ENCODE peak calls at places on chromosomes 12 and 14, in eight cellular contexts. Z is fibroblast of lung, M is vagina, C is pancreas, I is brain microvascular endothelial cell, T is heart right ventricle, X is ovary, O is IMR-90. A is an unnamed sample.

GRCh38 chr12:88058719-88059077 is 29.5 kb upstream of the C12orf50 start:
- DNase-seq in I (no peak), M (no peak), Z (no peak), X (no peak), T (no peak), O (no peak), C (no peak), A (no peak)

GRCh38 chr14:101843665-101844064 is 82.2 kb downstream of the PPP2R5C start:
- DNase-seq in I (no peak), T (no peak), C (no peak), X (no peak), O (no peak), Z (peak), M (no peak), A (no peak)

GRCh38 chr12:52203126-52203921 is 11.5 kb upstream of the KRT80 start:
- DNase-seq in C (peak), M (no peak), O (peak), X (peak), Z (peak), T (peak), I (peak), A (peak)

GRCh38 chr12:130669205-130669557 is 46.9 kb downstream of the RIMBP2 start:
- DNase-seq in Z (no peak), O (no peak), M (no peak), X (no peak), T (no peak), I (no peak), C (no peak), A (no peak)

GRCh38 chr14:31927348-31927826 is 149.7 kb upstream of the ARHGAP5 start:
- DNase-seq in I (peak), M (no peak), Z (peak), T (peak), O (peak), C (no peak), X (peak), A (peak)

GRCh38 chr12:24014853-24015590 is 65.6 kb upstream of the SOX5 start:
- DNase-seq in T (no peak), Z (no peak), M (no peak), X (no peak), C (no peak), I (no peak), O (no peak), A (no peak)

GRCh38 chr14:27553820-27554219 is 956.0 kb upstream of the NOVA1 start:
- DNase-seq in M (no peak), C (no peak), T (no peak), X (no peak), Z (peak), I (no peak), O (no peak), A (no peak)

GRCh38 chr12:93609281-93610192 is 37.1 kb downstream of the SOCS2 start:
- DNase-seq in I (no peak), T (no peak), M (no peak), C (no peak), Z (no peak), X (no peak), O (no peak), A (peak)

GRCh38 chr14:21356511-21356910 is 27.3 kb downstream of the SUPT16H start:
- DNase-seq in I (no peak), C (no peak), Z (no peak), O (no peak), X (no peak), M (no peak), T (no peak), A (no peak)

GRCh38 chr12:65333649-65334048 is 55.2 kb downstream of the MSRB3 start:
- DNase-seq in T (no peak), X (no peak), Z (no peak), I (no peak), O (no peak), C (no peak), M (no peak), A (no peak)

GRCh38 chr12:84502907-84503787 is 409.5 kb downstream of the SLC6A15 start:
- DNase-seq in X (no peak), M (no peak), T (peak), C (peak), O (peak), Z (peak), I (peak), A (peak)

GRCh38 chr12:49838973-49839633 is 3.8 kb downstream of the BCDIN3D start:
- DNase-seq in X (no peak), M (no peak), I (peak), O (peak), T (no peak), C (no peak), Z (peak), A (peak)

GRCh38 chr12:20798561-20798960 is 11.9 kb upstream of the SLCO1B3 start:
- DNase-seq in I (peak), X (no peak), O (no peak), C (no peak), Z (no peak), M (no peak), T (no peak), A (no peak)

GRCh38 chr14:88036422-88036821 is 31.5 kb downstream of the GPR65 start:
- DNase-seq in O (no peak), M (no peak), I (no peak), T (no peak), X (no peak), Z (no peak), C (no peak), A (no peak)

GRCh38 chr12:50088577-50089335 is 3.6 kb downstream of the SMARCD1 start:
- DNase-seq in C (no peak), X (no peak), I (peak), T (peak), M (no peak), O (peak), Z (peak), A (peak)

GRCh38 chr14:37198907-37199306 is 1.2 kb downstream of the MIPOL1 start:
- DNase-seq in T (no peak), X (no peak), C (no peak), Z (no peak), I (no peak), M (no peak), O (no peak), A (no peak)
- H3K4me3 ChIP-seq in T (peak), X (no peak), C (no peak), Z (peak), I (no peak), M (peak), O (no peak), A (no peak)

GRCh38 chr14:104975481-104976197 is 2.5 kb downstream of the AHNAK2 start:
- DNase-seq in O (no peak), C (no peak), Z (no peak), I (no peak), T (no peak), X (no peak), M (no peak), A (no peak)
- TF ChIP-seq CTCF in O (peak), C (no peak), Z (no peak), I (peak), T (no peak), X (no peak), M (no peak), A (no peak)

DNA sequence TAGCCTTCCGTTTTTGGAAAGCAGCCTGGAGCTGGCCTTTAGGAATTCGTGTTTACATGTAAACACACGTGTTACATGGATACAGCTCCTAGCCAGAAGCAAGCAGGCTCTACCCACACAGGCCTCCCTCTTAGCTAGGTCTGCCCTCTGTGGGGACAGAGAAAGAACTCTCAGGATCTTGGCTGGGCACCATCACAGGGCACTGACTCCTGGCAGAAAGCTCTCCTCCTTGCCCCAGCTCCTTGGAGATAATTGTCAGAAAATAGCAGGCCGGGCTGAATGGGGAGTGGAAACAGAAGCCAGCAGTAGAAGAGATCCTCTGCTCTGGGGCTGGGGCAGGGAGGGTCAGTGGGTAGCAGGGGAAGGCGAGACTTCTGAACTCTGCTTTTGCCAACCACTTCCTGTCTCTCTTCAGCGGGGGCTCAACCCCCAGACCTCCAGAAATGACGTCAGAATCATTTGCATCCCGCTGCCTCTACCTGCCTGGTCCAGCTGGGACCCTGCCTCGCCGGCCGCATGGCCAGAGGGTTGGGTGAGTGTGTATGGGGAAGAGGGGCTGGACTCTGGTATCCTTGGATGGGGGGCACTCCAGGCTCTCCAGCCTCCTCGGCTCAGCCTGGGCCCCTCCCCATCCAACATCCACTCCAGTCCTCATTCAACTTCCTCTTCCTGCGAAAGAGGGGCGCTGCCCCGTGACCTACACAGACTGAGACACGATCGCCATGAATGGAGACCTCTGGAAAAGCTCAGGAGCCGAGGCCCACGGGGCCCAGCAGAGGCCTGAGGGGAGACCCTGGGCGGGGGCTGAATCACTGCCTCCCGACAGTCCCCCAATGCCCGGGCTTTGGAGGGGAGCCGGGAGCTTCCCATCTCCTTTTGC is 650 bp upstream of the HOXC4 start:
- DNase-seq in M (no peak), C (no peak), I (no peak), Z (peak), O (no peak), X (peak), T (no peak), A (peak)
- H3K4me3 ChIP-seq in M (peak), C (peak), I (peak), Z (peak), O (peak), X (peak), T (peak), A (peak)

GRCh38 chr14:74762917-74763802 is at the start of gene YLPM1:
- DNase-seq in Z (peak), M (no peak), I (peak), C (peak), X (peak), T (peak), O (peak), A (peak)
- TF ChIP-seq CTCF in Z (peak), M (peak), I (peak), C (peak), X (peak), T (peak), O (peak), A (peak)

GRCh38 chr12:25052191-25053020 is 103.5 kb upstream of the BCAT1 start:
- DNase-seq in I (no peak), T (peak), C (no peak), M (no peak), O (no peak), Z (no peak), X (no peak), A (no peak)
- H3K4me3 ChIP-seq in I (no peak), T (peak), C (peak), M (peak), O (no peak), Z (no peak), X (peak), A (no peak)

GRCh38 chr14:29089849-29090248 is 323.3 kb downstream of the FOXG1 start:
- DNase-seq in Z (no peak), M (no peak), I (no peak), C (no peak), T (no peak), X (no peak), O (no peak), A (no peak)

GRCh38 chr14:29085546-29085945 is 319.0 kb downstream of the FOXG1 start:
- DNase-seq in T (no peak), C (no peak), Z (peak), X (no peak), I (no peak), M (no peak), O (peak), A (peak)
- TF ChIP-seq CTCF in T (no peak), C (no peak), Z (peak), X (no peak), I (peak), M (no peak), O (peak), A (peak)

GRCh38 chr12:3078086-3078820 is 1.1 kb downstream of the TSPAN9 start:
- DNase-seq in M (no peak), C (no peak), X (no peak), O (no peak), Z (no peak), I (no peak), T (no peak), A (no peak)
- H3K4me3 ChIP-seq in M (peak), C (no peak), X (peak), O (peak), Z (peak), I (peak), T (peak), A (peak)